ENCODE peak calls at places on chromosomes 1 and 21, in six cellular contexts. N is aorta; S is naive thymus-derived CD4-positive, alpha-beta T cell; P is tibial nerve; J is SJSA1; L is CD8-positive, alpha-beta memory T cell. T is an unnamed sample.

GRCh38 chr1:208238710-208239517 is 5.3 kb downstream of the PLXNA2 start:
- DNase-seq in J (peak), N (no peak), S (peak), P (no peak), L (no peak), T (no peak)

GRCh38 chr1:218823291-218823900 is 350.3 kb upstream of the LYPLAL1 start:
- DNase-seq in J (peak), L (no peak), N (no peak), S (no peak), P (no peak), T (peak)

GRCh38 chr1:197674286-197674685 is 101.0 kb downstream of the DENND1B start:
- DNase-seq in S (no peak), J (no peak), N (no peak), P (no peak), L (no peak), T (no peak)

GRCh38 chr21:16291296-16291695 is 561.5 kb downstream of the USP25 start:
- DNase-seq in P (no peak), J (no peak), N (no peak), S (no peak), L (no peak), T (no peak)

GRCh38 chr1:56255516-56256181 is 323.7 kb downstream of the PLPP3 start:
- DNase-seq in P (peak), J (no peak), N (peak), S (no peak), L (no peak), T (peak)

GRCh38 chr1:25727819-25728286 is 72.1 kb upstream of the SELENON start:
- DNase-seq in J (no peak), L (no peak), S (no peak), N (peak), P (peak), T (no peak)

GRCh38 chr1:157948547-157949152 is 44.8 kb upstream of the KIRREL1 start:
- DNase-seq in P (peak), J (no peak), S (no peak), N (no peak), L (no peak), T (no peak)

GRCh38 chr1:63322944-63323865 is 838 bp downstream of the FOXD3 start:
- DNase-seq in J (peak), S (peak), L (peak), N (no peak), P (no peak), T (no peak)

GRCh38 chr21:46097826-46098286 is at the start of gene COL6A2:
- DNase-seq in L (peak), N (peak), J (peak), S (peak), P (peak), T (no peak)

GRCh38 chr1:204319462-204319861 is 40.3 kb downstream of the PLEKHA6 start:
- DNase-seq in P (no peak), N (no peak), J (peak), S (no peak), L (no peak), T (peak)

GRCh38 chr1:185241127-185241526 is 75.9 kb downstream of the IVNS1ABP start:
- DNase-seq in J (no peak), L (no peak), S (no peak), N (no peak), P (no peak), T (no peak)

GRCh38 chr1:115782571-115783281 is 14.2 kb upstream of the CASQ2 start:
- DNase-seq in S (no peak), L (no peak), J (peak), P (no peak), N (no peak), T (peak)

GRCh38 chr1:28326505-28326904 is 2.3 kb upstream of the MED18 start:
- DNase-seq in S (no peak), J (no peak), N (no peak), P (no peak), L (no peak), T (no peak)

GRCh38 chr1:235657269-235657668 is 7.7 kb upstream of the GNG4 start:
- DNase-seq in N (no peak), J (no peak), S (no peak), P (no peak), L (no peak), T (no peak)

GRCh38 chr1:108732398-108732797 is 14.1 kb upstream of the STXBP3 start:
- DNase-seq in L (no peak), P (no peak), S (no peak), N (no peak), J (no peak), T (no peak)

GRCh38 chr1:14825396-14825795 is 226.9 kb downstream of the KAZN start:
- DNase-seq in J (no peak), N (no peak), P (no peak), S (no peak), L (no peak), T (no peak)

GRCh38 chr1:203051841-203052324 is 25.6 kb downstream of the PPFIA4 start:
- DNase-seq in L (no peak), P (no peak), J (no peak), N (no peak), S (no peak), T (no peak)

GRCh38 chr1:44310006-44310405 is 45.1 kb downstream of the ERI3 start:
- DNase-seq in P (no peak), S (no peak), L (no peak), J (no peak), N (no peak), T (no peak)

GRCh38 chr1:55480396-55480795 is 265.2 kb upstream of the USP24 start:
- DNase-seq in S (no peak), L (no peak), P (no peak), N (no peak), J (no peak), T (no peak)

GRCh38 chr1:94821636-94822305 is 1.6 kb downstream of the SLC44A3 start:
- DNase-seq in N (no peak), L (no peak), P (no peak), S (no peak), J (no peak), T (no peak)

GRCh38 chr1:157521056-157521455 is 31.3 kb downstream of the FCRL5 start:
- DNase-seq in P (no peak), J (no peak), L (no peak), N (no peak), S (no peak), T (no peak)

GRCh38 chr1:32199043-32199716 is 1.2 kb upstream of the CCDC28B start:
- DNase-seq in S (no peak), N (no peak), L (no peak), J (no peak), P (no peak), T (no peak)
- H3K4me3 ChIP-seq in S (no peak), N (no peak), L (no peak), J (no peak), P (no peak), T (peak)

GRCh38 chr21:39000496-39000895 is 182.8 kb downstream of the PSMG1 start:
- DNase-seq in S (no peak), L (no peak), J (peak), P (no peak), N (no peak), T (no peak)
- H3K27ac ChIP-seq in S (no peak), L (no peak), J (no peak), P (no peak), N (no peak), T (no peak)

DNA sequence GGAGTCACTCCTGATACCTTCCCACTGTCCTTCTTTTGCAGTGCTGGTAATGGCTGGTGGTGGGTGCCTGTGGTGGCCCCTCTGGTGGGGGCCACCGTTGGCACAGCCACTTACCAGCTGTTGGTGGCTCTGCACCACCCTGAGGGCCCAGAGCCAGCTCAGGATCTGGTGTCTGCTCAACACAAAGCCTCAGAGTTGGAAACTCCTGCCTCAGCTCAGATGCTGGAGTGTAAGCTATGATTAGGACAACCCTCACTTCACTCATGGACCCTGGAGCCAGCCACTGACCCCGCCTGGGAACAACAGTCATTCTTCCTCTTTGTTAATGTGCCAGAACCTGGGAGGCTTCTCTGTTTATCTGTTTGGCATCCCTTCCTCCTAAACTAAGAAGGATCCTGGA is 1.1 kb upstream of the ATP8B2 start:
- DNase-seq in N (no peak), P (no peak), S (no peak), L (no peak), J (no peak), T (no peak)
- H3K4me3 ChIP-seq in N (no peak), P (no peak), S (no peak), L (peak), J (peak), T (peak)

GRCh38 chr1:112708002-112708448 is 1.1 kb upstream of the RHOC start:
- DNase-seq in S (no peak), J (no peak), N (no peak), P (no peak), L (no peak), T (no peak)
- H3K27ac ChIP-seq in S (no peak), J (no peak), N (peak), P (peak), L (no peak), T (no peak)

GRCh38 chr1:201481004-201481380 is 12.0 kb upstream of the PHLDA3 start:
- DNase-seq in N (no peak), J (no peak), L (no peak), S (no peak), P (no peak), T (no peak)
- H3K4me3 ChIP-seq in N (no peak), J (peak), L (peak), S (peak), P (peak), T (no peak)

GRCh38 chr1:21641537-21641936 is 27.6 kb downstream of the RAP1GAP start:
- DNase-seq in L (no peak), S (no peak), N (no peak), P (no peak), J (no peak), T (no peak)

GRCh38 chr1:21641076-21641475 is 28.1 kb downstream of the RAP1GAP start:
- DNase-seq in N (no peak), L (no peak), J (no peak), S (no peak), P (no peak), T (no peak)

GRCh38 chr1:21641967-21642366 is 27.2 kb downstream of the RAP1GAP start:
- DNase-seq in J (no peak), L (no peak), S (no peak), P (no peak), N (no peak), T (no peak)

GRCh38 chr1:21639594-21640041 is 29.5 kb downstream of the RAP1GAP start:
- DNase-seq in S (no peak), J (no peak), L (no peak), N (no peak), P (no peak), T (no peak)

GRCh38 chr1:21640653-21641052 is 28.5 kb downstream of the RAP1GAP start:
- DNase-seq in P (no peak), L (no peak), J (no peak), N (no peak), S (no peak), T (no peak)
- H3K27ac ChIP-seq in P (peak), L (peak), J (no peak), N (no peak), S (no peak), T (no peak)

GRCh38 chr21:29179503-29179902 is 49.1 kb downstream of the MAP3K7CL start:
- DNase-seq in P (no peak), S (no peak), N (no peak), L (no peak), J (no peak), T (no peak)

GRCh38 chr21:29182674-29183073 is 52.2 kb downstream of the MAP3K7CL start:
- DNase-seq in P (no peak), N (no peak), J (no peak), S (no peak), L (no peak), T (no peak)

GRCh38 chr21:29178936-29179335 is 48.5 kb downstream of the MAP3K7CL start:
- DNase-seq in L (no peak), S (no peak), J (no peak), N (no peak), P (no peak), T (no peak)

GRCh38 chr21:29184047-29184446 is 53.6 kb downstream of the MAP3K7CL start:
- DNase-seq in S (no peak), L (no peak), J (no peak), P (no peak), N (no peak), T (no peak)

DNA sequence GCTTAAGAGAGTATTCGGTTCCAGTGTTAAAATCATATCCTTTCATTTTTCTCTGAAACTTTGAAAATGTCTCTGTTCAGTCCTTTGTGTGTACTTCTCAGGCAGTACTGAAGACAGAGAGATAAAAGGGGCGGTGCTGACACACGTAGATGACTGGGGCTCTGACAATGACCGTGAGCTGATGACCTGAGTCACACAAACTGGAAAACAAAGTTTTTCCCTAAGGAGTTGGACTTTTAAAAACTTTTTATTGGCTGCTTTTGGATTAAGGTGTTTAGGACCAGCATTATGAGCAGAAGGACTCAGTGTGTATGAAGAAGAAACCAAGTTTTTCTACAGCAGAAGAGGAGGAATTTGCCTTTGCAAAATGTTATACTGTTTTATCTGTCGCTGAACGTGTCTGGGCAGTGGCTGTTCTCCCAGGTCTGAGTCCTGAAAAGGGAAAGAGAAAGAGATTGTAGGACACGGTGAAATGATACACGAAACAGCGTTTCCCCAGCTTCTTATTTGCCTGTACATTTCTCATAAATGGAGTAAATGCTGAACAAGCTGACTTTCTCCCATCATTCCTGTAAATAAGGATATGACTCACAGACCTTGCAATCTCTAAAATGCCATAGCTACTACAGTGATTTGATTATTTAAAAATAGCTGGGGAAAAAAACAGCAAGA is 51.5 kb downstream of the MAP3K7CL start:
- DNase-seq in S (no peak), J (peak), P (no peak), N (no peak), L (no peak), T (peak)
- H3K4me3 ChIP-seq in S (no peak), J (peak), P (peak), N (peak), L (no peak), T (peak)

T was measured in AG04450.